ENCODE peak calls at places on chromosomes 1 and 21, in nine cellular contexts. B is stimulated activated CD4-positive, alpha-beta T cell treated with anti-CD3 and anti-CD28 coated beads, Interleukin-15, amount 100 ng/mL, for 1 hour; X is ELR; K is foreskin keratinocyte; W is A549; J is heart right ventricle; D is HS-5; H is GM06990; I is Kasumi-1. A is an unnamed sample.

GRCh38 chr1:92538048-92538412 is 51.3 kb upstream of the GFI1 start:
- DNase-seq in B (no peak), X (peak; percentile 45), K (no peak), W (no peak), J (no peak), D (no peak), H (peak; percentile 55), I (no peak), A (peak; percentile 3)

GRCh38 chr1:13952985-13953384 is 253.0 kb downstream of the PRDM2 start:
- DNase-seq in B (no peak), X (no peak), K (no peak), W (no peak), J (no peak), D (no peak), H (no peak), I (no peak), A (no peak)

GRCh38 chr1:162674018-162674608 is 41.8 kb downstream of the DDR2 start:
- DNase-seq in B (no peak), X (peak; percentile 78), K (no peak), W (no peak), J (no peak), D (no peak), H (no peak), I (no peak), A (peak; percentile 57)

GRCh38 chr1:214453109-214453722 is 98.2 kb downstream of the PTPN14 start:
- DNase-seq in B (no peak), X (peak; percentile 85), K (no peak), W (no peak), J (no peak), D (peak; percentile 53), H (no peak), I (no peak), A (peak; percentile 76)

GRCh38 chr1:202498542-202498941 is 150.0 kb downstream of the PPP1R12B start:
- DNase-seq in B (no peak), X (peak; percentile 16), K (no peak), W (no peak), J (no peak), D (no peak), H (no peak), I (no peak), A (no peak)

GRCh38 chr1:168473164-168473563 is 70.6 kb downstream of the XCL2 start:
- DNase-seq in B (no peak), X (no peak), K (no peak), W (no peak), J (no peak), D (no peak), H (no peak), I (no peak), A (no peak)

GRCh38 chr1:184424171-184424570 is 37.3 kb downstream of the C1orf21 start:
- DNase-seq in B (no peak), X (no peak), K (peak; percentile 81), W (no peak), J (no peak), D (no peak), H (no peak), I (no peak), A (no peak)

GRCh38 chr1:96596226-96596625 is 125.4 kb upstream of the PTBP2 start:
- DNase-seq in B (no peak), X (peak; percentile 65), K (no peak), W (peak; percentile 8), J (no peak), D (no peak), H (no peak), I (peak; percentile 70), A (peak; percentile 44)

GRCh38 chr1:22496536-22497160 is 45.0 kb downstream of the ZBTB40 start:
- DNase-seq in B (no peak), X (no peak), K (no peak), W (no peak), J (no peak), D (no peak), H (no peak), I (no peak), A (no peak)

GRCh38 chr1:217493290-217493689 is 137.6 kb downstream of the GPATCH2 start:
- DNase-seq in B (no peak), X (peak; percentile 66), K (peak; percentile 34), W (no peak), J (no peak), D (peak; percentile 35), H (no peak), I (no peak), A (no peak)

GRCh38 chr1:2093636-2094035 is 43.4 kb downstream of the PRKCZ start:
- DNase-seq in B (no peak), X (no peak), K (no peak), W (no peak), J (no peak), D (no peak), H (no peak), I (no peak), A (no peak)

GRCh38 chr21:43800124-43800523 is 10.7 kb downstream of the RRP1 start:
- DNase-seq in B (no peak), X (no peak), K (no peak), W (no peak), J (no peak), D (no peak), H (no peak), I (no peak), A (no peak)

GRCh38 chr1:116502915-116503314 is 67.9 kb downstream of the CD58 start:
- DNase-seq in B (no peak), X (no peak), K (no peak), W (no peak), J (no peak), D (no peak), H (no peak), I (no peak), A (no peak)

GRCh38 chr1:205247130-205247921 is 19.6 kb downstream of the TMCC2 start:
- DNase-seq in B (no peak), X (no peak), K (no peak), W (no peak), J (no peak), D (no peak), H (no peak), I (no peak), A (no peak)

GRCh38 chr1:17877896-17878295 is 122.8 kb downstream of the ACTL8 start:
- DNase-seq in B (no peak), X (no peak), K (no peak), W (no peak), J (no peak), D (no peak), H (no peak), I (no peak), A (no peak)

GRCh38 chr1:244030481-244031040 is 20.5 kb upstream of the ZBTB18 start:
- DNase-seq in B (no peak), X (no peak), K (no peak), W (no peak), J (no peak), D (no peak), H (no peak), I (no peak), A (no peak)

GRCh38 chr1:26530540-26530897 is 958 bp downstream of the RPS6KA1 start:
- DNase-seq in B (no peak), X (no peak), K (no peak), W (no peak), J (no peak), D (no peak), H (no peak), I (no peak), A (no peak)

GRCh38 chr1:240946926-240947325 is 335.0 kb upstream of the GREM2 start:
- DNase-seq in B (no peak), X (peak; percentile 72), K (no peak), W (peak; percentile 35), J (no peak), D (peak; percentile 11), H (no peak), I (peak; percentile 5), A (peak; percentile 26)

GRCh38 chr21:44765231-44766013 is 36.2 kb downstream of the UBE2G2 start:
- DNase-seq in B (no peak), X (no peak), K (no peak), W (no peak), J (no peak), D (no peak), H (no peak), I (no peak), A (no peak)